ENCODE peak calls at places on chromosomes 6 and 20, in ten cellular contexts. L is lower lobe of right lung; Q is heart left ventricle; P is endothelial cell; W is endodermal cell; N is GM20000; C is ovary; Y is OCI-LY7; K is AG09309; M is CD8-positive, alpha-beta T cell. H is an unnamed sample.

GRCh38 chr6:125511809-125512341 is 210.1 kb upstream of the HDDC2 start:
- DNase-seq in P (no peak), K (no peak), C (no peak), Y (no peak), Q (no peak), M (no peak), L (no peak), N (no peak), W (no peak), H (peak; percentile 38)

GRCh38 chr20:44211177-44212039 is 837 bp upstream of the OSER1 start:
- DNase-seq in Q (no peak), N (no peak), Y (no peak), L (no peak), K (no peak), W (no peak), P (no peak), C (no peak), M (no peak), H (no peak)

GRCh38 chr6:7137335-7138106 is 29.8 kb downstream of the RREB1 start:
- DNase-seq in N (peak; percentile 56), W (peak; percentile 67), Y (peak; percentile 30), P (no peak), Q (peak; percentile 70), C (peak; percentile 51), L (no peak), K (no peak), M (peak; percentile 65), H (no peak)

GRCh38 chr6:11700118-11700718 is 78.4 kb downstream of the ADTRP start:
- DNase-seq in M (no peak), L (no peak), W (no peak), Q (no peak), K (no peak), N (peak; percentile 49), P (no peak), C (no peak), Y (peak; percentile 49), H (no peak)

GRCh38 chr20:37969949-37970855 is 63.1 kb downstream of the TTI1 start:
- DNase-seq in W (peak; percentile 7), K (no peak), Y (no peak), C (no peak), N (no peak), M (no peak), P (no peak), L (no peak), Q (no peak), H (no peak)

GRCh38 chr20:39049148-39049547 is 87.0 kb downstream of the DHX35 start:
- DNase-seq in L (no peak), N (peak; percentile 15), W (peak; percentile 53), K (no peak), Q (no peak), M (no peak), Y (peak; percentile 6), P (no peak), C (no peak), H (no peak)

GRCh38 chr6:159693894-159694545 is 979 bp upstream of the SOD2 start:
- DNase-seq in Y (no peak), W (peak; percentile 46), Q (peak; percentile 42), C (no peak), N (peak; percentile 18), K (no peak), L (no peak), M (peak; percentile 61), P (no peak), H (no peak)

GRCh38 chr20:35135867-35136586 is 11.1 kb downstream of the EDEM2 start:
- DNase-seq in N (no peak), W (no peak), Y (no peak), C (no peak), L (peak; percentile 55), P (no peak), Q (peak; percentile 90), M (no peak), K (no peak), H (no peak)

GRCh38 chr20:40770564-40771307 is 81.7 kb upstream of the MAFB start:
- DNase-seq in N (no peak), W (no peak), P (no peak), Q (peak; percentile 33), L (no peak), K (no peak), Y (no peak), M (no peak), C (no peak), H (no peak)

GRCh38 chr20:63128956-63129355 is 87.0 kb downstream of the YTHDF1 start:
- DNase-seq in K (no peak), L (peak; percentile 37), Q (peak; percentile 17), C (no peak), N (no peak), W (peak; percentile 24), P (no peak), M (no peak), Y (no peak), H (no peak)

GRCh38 chr6:31546339-31546961 is at the start of gene ATP6V1G2:
- DNase-seq in M (peak; percentile 83), P (peak; percentile 87), W (peak; percentile 100), L (peak; percentile 88), K (peak; percentile 78), Y (peak; percentile 94), C (peak; percentile 84), N (peak; percentile 72), Q (peak; percentile 86), H (peak; percentile 79)

DNA sequence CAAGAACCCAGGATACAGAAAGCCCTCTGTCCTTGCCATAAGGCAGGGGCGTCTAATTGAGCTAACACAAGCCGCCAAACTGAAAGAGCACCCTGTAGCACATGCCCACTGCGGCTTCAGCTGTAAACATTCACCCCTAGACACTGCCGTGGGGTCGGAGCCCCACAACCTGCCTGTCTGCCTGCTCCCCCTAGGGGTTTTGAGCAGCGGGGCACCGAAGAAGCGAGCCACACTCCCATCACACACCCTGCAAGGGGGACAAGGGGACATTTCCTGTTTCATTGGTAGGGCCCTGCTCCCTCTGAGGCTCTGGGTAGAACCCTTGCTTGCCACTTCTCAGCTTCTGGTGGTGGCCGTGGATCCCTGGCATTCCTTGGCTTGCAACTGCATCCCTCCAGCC is 45.2 kb upstream of the BCLAF1 start:
- DNase-seq in M (no peak), L (no peak), Q (no peak), N (no peak), C (no peak), P (peak; percentile 28), Y (no peak), W (peak; percentile 86), K (no peak), H (no peak)
- TF ChIP-seq CTCF in M (no peak), L (no peak), Q (no peak), N (no peak), C (no peak), P (peak; percentile 26), Y (peak; percentile 52), W (peak; percentile 72), K (peak; percentile 6), H (no peak)

GRCh38 chr20:50625986-50626677 is 65.2 kb downstream of the RIPOR3 start:
- DNase-seq in P (peak; percentile 69), Y (peak; percentile 61), N (no peak), L (no peak), M (no peak), Q (peak; percentile 69), C (peak; percentile 73), W (peak; percentile 96), K (no peak), H (no peak)
- TF ChIP-seq CTCF in P (peak; percentile 54), Y (peak; percentile 76), N (peak; percentile 20), L (peak; percentile 50), M (no peak), Q (peak; percentile 55), C (peak; percentile 33), W (peak; percentile 88), K (peak; percentile 77), H (peak; percentile 72)

DNA sequence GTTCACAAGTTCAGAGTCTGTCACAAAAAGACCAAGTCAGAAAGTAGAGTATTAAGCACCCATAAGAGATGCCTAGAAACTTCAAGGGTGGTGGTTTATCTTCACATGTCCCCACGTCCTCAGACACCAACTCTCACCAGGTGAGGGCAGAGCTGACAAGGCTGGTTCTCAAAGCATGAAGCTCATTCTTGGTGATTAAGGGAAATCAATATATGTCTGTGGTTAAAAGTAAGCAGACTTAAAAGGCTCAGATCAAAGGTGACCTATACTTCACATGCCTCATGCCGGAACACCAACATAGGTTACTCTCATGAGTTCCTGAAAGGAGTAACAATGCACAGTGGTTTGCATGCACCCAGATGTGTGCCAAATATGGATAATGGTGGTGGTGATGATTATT is 27.0 kb downstream of the IL17A start:
- DNase-seq in M (no peak), C (no peak), W (no peak), K (no peak), L (no peak), Y (no peak), P (no peak), Q (no peak), N (no peak), H (no peak)
- TF ChIP-seq CTCF in M (no peak), C (no peak), W (peak; percentile 51), K (no peak), L (no peak), Y (peak; percentile 24), P (no peak), Q (no peak), N (no peak), H (no peak)

GRCh38 chr6:32970413-32971244 is 2.2 kb downstream of the BRD2 start:
- DNase-seq in L (peak; percentile 90), W (peak; percentile 93), Y (peak; percentile 87), N (peak; percentile 78), Q (peak; percentile 95), M (peak; percentile 69), C (peak; percentile 93), K (peak; percentile 74), P (peak; percentile 84), H (no peak)

GRCh38 chr6:32968093-32968769 is at the start of gene BRD2:
- DNase-seq in P (peak; percentile 95), L (peak; percentile 96), Q (peak; percentile 98), K (peak; percentile 78), C (peak; percentile 98), W (peak; percentile 98), N (peak; percentile 90), Y (peak; percentile 98), M (peak; percentile 98), H (peak; percentile 69)

GRCh38 chr6:32969685-32970412 is 1.5 kb downstream of the BRD2 start:
- DNase-seq in C (peak; percentile 81), Y (peak; percentile 87), W (peak; percentile 93), P (peak; percentile 75), K (peak; percentile 89), L (peak; percentile 76), N (peak; percentile 38), M (peak; percentile 71), Q (peak; percentile 83), H (peak; percentile 77)

GRCh38 chr6:32967151-32968091 is 973 bp upstream of the BRD2 start:
- DNase-seq in Y (peak; percentile 82), W (peak; percentile 80), C (no peak), L (no peak), M (no peak), N (no peak), K (no peak), P (peak; percentile 25), Q (no peak), H (no peak)

GRCh38 chr6:32968770-32969684 is 633 bp downstream of the BRD2 start:
- DNase-seq in N (peak; percentile 83), L (peak; percentile 83), P (peak; percentile 53), K (no peak), M (peak; percentile 66), W (peak; percentile 95), Q (peak; percentile 84), Y (peak; percentile 87), C (peak; percentile 85), H (no peak)
- TF ChIP-seq CTCF in N (no peak), L (no peak), P (no peak), K (peak; percentile 24), M (no peak), W (peak; percentile 38), Q (no peak), Y (peak; percentile 42), C (no peak), H (no peak)

H was measured in kidney epithelial cell.